ENCODE peak calls at places on chromosomes 4 and X, in eight cellular contexts. R is SK-N-SH, H is transverse colon, C is HCT116, X is sigmoid colon, Q is vagina, D is GM23338, J is breast epithelium. U is an unnamed sample.

GRCh38 chr4:81724925-81725329 is 253.2 kb upstream of the RASGEF1B start:
- DNase-seq in R (no peak), H (peak), C (no peak), X (peak), Q (no peak), D (no peak), J (no peak), U (peak)

GRCh38 chr4:7282786-7283185 is 90.4 kb downstream of the SORCS2 start:
- DNase-seq in R (no peak), H (no peak), C (no peak), X (no peak), Q (no peak), D (no peak), J (no peak), U (no peak)

GRCh38 chr4:12146349-12146748 is 717.7 kb upstream of the HS3ST1 start:
- DNase-seq in R (no peak), H (no peak), C (no peak), X (no peak), Q (no peak), D (peak), J (no peak), U (no peak)

GRCh38 chr4:8072235-8072968 is 86.2 kb downstream of the ABLIM2 start:
- DNase-seq in R (no peak), H (no peak), C (no peak), X (no peak), Q (no peak), D (no peak), J (no peak), U (no peak)

GRCh38 chr4:55758570-55758969 is 61.0 kb upstream of the EXOC1L start:
- DNase-seq in R (no peak), H (peak), C (no peak), X (no peak), Q (no peak), D (no peak), J (no peak), U (no peak)

GRCh38 chr4:169823685-169824084 is 65.9 kb upstream of the HPF1 start:
- DNase-seq in R (no peak), H (peak), C (no peak), X (no peak), Q (no peak), D (peak), J (no peak), U (no peak)

GRCh38 chrX:50812995-50813842 is 775 bp downstream of the SHROOM4 start:
- DNase-seq in R (peak), H (peak), C (no peak), X (peak), Q (no peak), D (peak), J (no peak), U (peak)

GRCh38 chr4:112296949-112297483 is at the start of gene ALPK1:
- DNase-seq in R (peak), H (no peak), C (peak), X (no peak), Q (no peak), D (no peak), J (no peak), U (no peak)

GRCh38 chr4:85818700-85819099 is 343.8 kb downstream of the ARHGAP24 start:
- DNase-seq in R (no peak), H (no peak), C (no peak), X (no peak), Q (no peak), D (no peak), J (no peak), U (no peak)

GRCh38 chr4:91824773-91825172 is 479.0 kb upstream of the GRID2 start:
- DNase-seq in R (no peak), H (no peak), C (no peak), X (no peak), Q (no peak), D (no peak), J (no peak), U (no peak)

GRCh38 chr4:26028793-26029511 is 114.9 kb downstream of the SMIM20 start:
- DNase-seq in R (peak), H (peak), C (no peak), X (peak), Q (no peak), D (peak), J (no peak), U (peak)

GRCh38 chr4:69032847-69033638 is 63.2 kb upstream of the UGT2B7 start:
- DNase-seq in R (no peak), H (peak), C (no peak), X (no peak), Q (no peak), D (no peak), J (no peak), U (no peak)

GRCh38 chrX:120299928-120300327 is 11.3 kb downstream of the TMEM255A start:
- DNase-seq in R (no peak), H (no peak), C (no peak), X (no peak), Q (no peak), D (peak), J (no peak), U (no peak)

GRCh38 chrX:111756486-111756885 is 75.5 kb downstream of the ALG13 start:
- DNase-seq in R (no peak), H (no peak), C (no peak), X (no peak), Q (no peak), D (no peak), J (no peak), U (no peak)

DNA sequence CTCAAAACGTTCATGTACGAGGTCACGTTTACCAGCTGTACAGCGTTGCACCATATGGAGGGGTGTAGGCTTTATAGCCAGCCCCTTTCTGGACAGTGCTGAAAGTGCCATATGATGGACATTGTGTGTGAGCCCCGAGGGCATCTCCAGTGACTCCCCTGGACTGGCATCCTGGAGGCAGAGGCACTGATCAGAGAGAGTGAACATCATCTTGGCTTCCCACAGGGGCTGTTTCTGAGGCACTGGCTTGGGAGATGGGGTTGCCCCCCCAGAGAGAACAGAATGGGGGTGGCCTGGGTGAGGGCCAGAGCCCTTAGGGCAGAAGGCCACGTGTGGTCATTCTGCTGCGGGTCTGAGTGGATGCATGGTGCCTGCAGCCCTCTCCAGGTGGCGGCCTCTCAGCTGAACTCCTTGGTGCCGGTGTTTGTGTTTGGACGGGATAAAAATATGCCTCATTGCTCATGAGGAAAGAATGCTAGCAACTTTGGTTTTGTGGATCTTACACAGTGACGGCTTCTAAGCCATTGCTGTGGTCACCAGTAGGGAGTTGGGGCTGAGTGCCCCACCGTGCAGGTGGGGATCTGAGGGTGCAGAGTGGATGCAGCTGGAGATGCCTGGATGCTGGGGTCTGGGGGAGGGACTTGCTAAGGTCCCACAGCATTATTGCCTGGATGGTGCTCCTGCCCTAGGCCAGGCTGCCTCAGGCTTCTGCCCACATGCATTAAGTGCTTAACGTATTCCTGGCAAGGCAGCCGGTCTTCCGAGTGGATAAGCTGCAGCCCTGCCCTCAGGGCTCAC is 3.4 kb downstream of the WFS1 start:
- DNase-seq in R (peak), H (no peak), C (no peak), X (no peak), Q (no peak), D (no peak), J (no peak), U (peak)
- TF ChIP-seq POLR2AphosphoS5 in R (no peak), H (peak), C (no peak), X (peak), Q (peak), D (no peak), J (no peak), U (no peak)

DNA sequence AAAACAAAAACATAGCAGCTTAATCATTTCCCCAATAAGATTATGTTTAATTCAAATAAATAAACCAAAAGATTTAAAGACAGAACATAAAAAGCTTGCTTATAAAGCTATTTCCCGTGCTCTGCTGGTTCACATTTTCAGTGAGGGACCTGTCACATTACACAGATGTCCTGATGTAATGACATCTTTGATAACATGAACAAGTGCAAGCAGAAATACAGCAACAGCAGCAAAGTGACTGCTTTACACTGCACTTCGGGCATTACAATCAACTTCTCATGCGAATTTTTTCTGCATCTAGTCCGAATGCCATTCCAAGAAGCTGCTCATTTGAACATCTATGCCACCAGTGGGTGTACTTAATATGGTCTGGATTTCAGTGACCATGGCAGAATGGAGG is 940.3 kb upstream of the IGFBP7 start:
- DNase-seq in R (no peak), H (no peak), C (no peak), X (no peak), Q (no peak), D (no peak), J (no peak), U (no peak)
- TF ChIP-seq POLR2AphosphoS5 in R (no peak), H (no peak), C (no peak), X (no peak), Q (no peak), D (no peak), J (no peak), U (no peak)

GRCh38 chrX:72572248-72573157 is at the start of gene HDAC8:
- DNase-seq in R (peak), H (peak), C (peak), X (peak), Q (no peak), D (peak), J (peak), U (peak)
- TF ChIP-seq POLR2AphosphoS5 in R (peak), H (no peak), C (peak), X (peak), Q (no peak), D (peak), J (no peak), U (no peak)

GRCh38 chr4:139208404-139208945 is 31.5 kb upstream of the ELF2 start:
- DNase-seq in R (no peak), H (no peak), C (no peak), X (peak), Q (no peak), D (no peak), J (no peak), U (no peak)
- TF ChIP-seq POLR2AphosphoS5 in R (no peak), H (peak), C (no peak), X (peak), Q (no peak), D (no peak), J (peak), U (no peak)

GRCh38 chr4:123786159-123786915 is 389.7 kb downstream of the SPRY1 start:
- DNase-seq in R (no peak), H (no peak), C (no peak), X (no peak), Q (no peak), D (no peak), J (no peak), U (no peak)
- TF ChIP-seq POLR2AphosphoS5 in R (no peak), H (no peak), C (no peak), X (no peak), Q (no peak), D (no peak), J (no peak), U (no peak)

DNA sequence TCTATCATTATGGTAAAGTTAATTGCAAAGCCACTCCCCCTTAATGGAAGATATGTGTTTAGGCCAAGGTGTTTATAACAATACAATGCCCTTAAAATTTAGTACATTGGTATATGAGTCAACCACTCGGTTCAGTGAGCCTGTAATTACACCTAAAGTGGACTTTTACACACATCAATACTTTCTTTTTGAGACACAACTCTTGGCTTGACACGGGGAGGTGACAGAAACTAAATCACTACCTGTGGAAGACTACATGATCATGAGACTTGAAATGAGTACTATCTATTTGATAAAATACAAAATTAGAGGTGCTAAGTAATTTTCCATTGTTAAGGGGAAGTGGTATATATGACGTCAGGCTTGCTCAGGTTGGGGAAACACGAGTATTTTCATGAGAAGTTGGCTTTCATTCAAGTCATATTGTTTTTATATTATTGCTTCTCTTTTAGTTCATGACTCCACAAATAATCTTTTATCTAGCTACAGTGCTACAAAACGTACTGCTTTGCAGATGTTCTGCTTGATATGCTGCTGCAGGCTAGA is 918.3 kb downstream of the ARAP2 start:
- DNase-seq in R (no peak), H (no peak), C (no peak), X (no peak), Q (no peak), D (no peak), J (no peak), U (no peak)
- TF ChIP-seq POLR2AphosphoS5 in R (no peak), H (no peak), C (no peak), X (no peak), Q (no peak), D (no peak), J (no peak), U (no peak)

U was measured in spleen.